ENCODE peak calls at places on chromosomes 13 and 19, in four cellular contexts. V, Q, H and O are unnamed samples.

GRCh38 chr13:94173312-94173854 is 306.1 kb downstream of the DCT start:
- DNase-seq in H (no peak), V (no peak), Q (peak), O (no peak)

GRCh38 chr19:30668521-30669155 is 296.5 kb downstream of the ZNF536 start:
- DNase-seq in V (no peak), H (no peak), Q (no peak), O (peak)

GRCh38 chr13:52746141-52746540 is 6.5 kb upstream of the CNMD start:
- DNase-seq in H (no peak), Q (no peak), V (no peak), O (no peak)

GRCh38 chr19:32876919-32877285 is 7.3 kb upstream of the SLC7A9 start:
- DNase-seq in H (no peak), V (peak), Q (peak), O (no peak)

GRCh38 chr13:99064624-99065249 is 86.9 kb upstream of the DOCK9 start:
- DNase-seq in Q (no peak), H (no peak), V (no peak), O (no peak)

GRCh38 chr19:6491802-6492592 is 10.1 kb downstream of the TUBB4A start:
- DNase-seq in Q (no peak), H (no peak), V (no peak), O (no peak)

GRCh38 chr13:32233062-32233461 is 82.1 kb downstream of the ZAR1L start:
- DNase-seq in V (no peak), Q (no peak), H (no peak), O (no peak)

GRCh38 chr13:30355405-30355741 is 48.0 kb upstream of the KATNAL1 start:
- DNase-seq in H (no peak), V (no peak), Q (no peak), O (no peak)

GRCh38 chr13:71864094-71864980 is 2.7 kb downstream of the DACH1 start:
- DNase-seq in V (peak), Q (peak), H (peak), O (no peak)